ENCODE peak calls at places on chromosomes 3 and 15, in five cellular contexts. O, Y, Z, U and I are unnamed samples.

GRCh38 chr3:179026636-179027035 is 45.0 kb downstream of the ZMAT3 start:
- DNase-seq in Y (peak), O (no peak), Z (no peak), U (peak), I (no peak)

GRCh38 chr3:126338796-126339241 is 18.4 kb downstream of the KLF15 start:
- DNase-seq in Y (no peak), Z (no peak), U (no peak), O (peak), I (no peak)

GRCh38 chr3:71532639-71533395 is 50.7 kb downstream of the FOXP1 start:
- DNase-seq in Y (peak), Z (no peak), O (no peak), U (peak), I (no peak)

GRCh38 chr3:45480218-45480617 is 91.8 kb downstream of the LARS2 start:
- DNase-seq in Z (no peak), O (no peak), Y (no peak), U (no peak), I (no peak)

GRCh38 chr3:194876403-194877165 is 190.9 kb downstream of the FAM43A start:
- DNase-seq in O (no peak), Y (no peak), Z (no peak), U (no peak), I (no peak)

GRCh38 chr3:95399580-95399979 is 1336.7 kb downstream of the NSUN3 start:
- DNase-seq in Z (no peak), Y (no peak), U (no peak), O (no peak), I (no peak)

GRCh38 chr3:55330355-55330754 is 156.8 kb downstream of the WNT5A start:
- DNase-seq in Z (peak), Y (peak), U (peak), O (no peak), I (peak)

GRCh38 chr3:58043933-58044332 is 35.7 kb downstream of the FLNB start:
- DNase-seq in U (no peak), O (no peak), Y (no peak), Z (no peak), I (no peak)

GRCh38 chr15:40085225-40085624 is 23.5 kb downstream of the BMF start:
- DNase-seq in U (peak), O (no peak), Y (no peak), Z (no peak), I (no peak)

GRCh38 chr3:98530676-98531075 is 1.1 kb upstream of the GPR15 start:
- DNase-seq in O (no peak), U (no peak), Z (no peak), Y (no peak), I (no peak)

GRCh38 chr15:45117327-45118130 is 3.4 kb downstream of the DUOXA2 start:
- DNase-seq in Y (no peak), Z (no peak), O (peak), U (no peak), I (no peak)

GRCh38 chr3:96430019-96430541 is 384.3 kb upstream of the EPHA6 start:
- DNase-seq in U (no peak), Y (peak), O (no peak), Z (no peak), I (no peak)

GRCh38 chr3:13011369-13012227 is 61.6 kb downstream of the IQSEC1 start:
- DNase-seq in U (no peak), Z (no peak), O (no peak), Y (no peak), I (no peak)

GRCh38 chr15:91254766-91255165 is 154.7 kb downstream of the SV2B start:
- DNase-seq in Z (no peak), U (no peak), O (no peak), Y (no peak), I (no peak)

GRCh38 chr3:71160800-71161546 is 422.6 kb downstream of the FOXP1 start:
- DNase-seq in Y (peak), O (no peak), U (no peak), Z (no peak), I (peak)

GRCh38 chr15:29364429-29365078 is 94.9 kb upstream of the NSMCE3 start:
- DNase-seq in O (no peak), U (peak), Z (peak), Y (peak), I (peak)

GRCh38 chr3:69671082-69671952 is 67.9 kb upstream of the MITF start:
- DNase-seq in Z (no peak), O (no peak), U (peak), Y (peak), I (peak)

GRCh38 chr15:49831206-49831965 is 210.5 kb downstream of the DTWD1 start:
- DNase-seq in Z (peak), Y (peak), O (no peak), U (peak), I (peak)

GRCh38 chr3:13286873-13287272 is 133.2 kb downstream of the NUP210 start:
- DNase-seq in Y (no peak), U (no peak), Z (no peak), O (no peak), I (no peak)

GRCh38 chr15:70507772-70508351 is 255.5 kb downstream of the UACA start:
- DNase-seq in U (peak), Z (no peak), Y (peak), O (no peak), I (no peak)

GRCh38 chr15:39438795-39439577 is 141.9 kb upstream of the THBS1 start:
- DNase-seq in Z (no peak), U (peak), O (no peak), Y (no peak), I (no peak)

GRCh38 chr15:57640935-57641682 is 49.4 kb downstream of the MYZAP start:
- DNase-seq in Y (peak), U (peak), O (no peak), Z (peak), I (no peak)

GRCh38 chr15:88256261-88257230 is at the start of gene NTRK3:
- DNase-seq in U (peak), Z (no peak), O (no peak), Y (no peak), I (no peak)
- TF ChIP-seq CTCF in U (no peak), Z (no peak), O (no peak), Y (no peak), I (no peak)

GRCh38 chr15:72229076-72229946 is 1.7 kb downstream of the PKM start:
- DNase-seq in U (peak), Z (no peak), O (no peak), Y (peak), I (no peak)

GRCh38 chr15:72230197-72231065 is 559 bp downstream of the PKM start:
- DNase-seq in Y (peak), U (peak), Z (peak), O (peak), I (peak)

GRCh38 chr15:72229947-72230196 is 1.1 kb downstream of the PKM start:
- DNase-seq in O (no peak), Z (no peak), Y (no peak), U (no peak), I (no peak)

GRCh38 chr15:72227192-72227586 is 3.8 kb downstream of the PKM start:
- DNase-seq in Y (peak), Z (peak), U (peak), O (no peak), I (peak)

DNA sequence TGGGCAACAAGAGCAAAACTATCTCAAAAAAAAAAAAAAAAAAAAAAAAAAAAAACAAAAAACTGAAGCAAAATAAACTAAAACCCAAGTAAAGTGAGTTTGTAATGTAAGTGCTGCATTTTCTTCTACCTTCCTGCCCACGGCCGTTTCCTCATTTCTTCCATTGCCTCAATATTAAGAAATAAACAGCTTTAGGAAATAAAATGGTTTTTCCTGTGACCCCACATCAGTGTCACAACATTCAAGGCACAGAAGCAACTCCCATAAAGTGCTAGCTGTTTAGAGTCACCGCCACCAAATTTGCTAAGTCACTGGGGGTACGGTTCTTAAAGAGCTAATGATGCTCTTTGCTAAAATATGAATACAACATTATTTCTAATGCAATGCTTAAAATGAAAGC is 3.3 kb downstream of the PKM start:
- DNase-seq in U (no peak), Y (peak), O (no peak), Z (no peak), I (no peak)
- H3K4me3 ChIP-seq in U (peak), Y (peak), O (peak), Z (peak), I (peak)

GRCh38 chr3:155356594-155357370 is 63.3 kb upstream of the STRIT1 start:
- DNase-seq in O (no peak), Y (no peak), U (no peak), Z (no peak), I (no peak)
- TF ChIP-seq CTCF in O (no peak), Y (peak), U (peak), Z (peak), I (peak)

GRCh38 chr3:27079427-27080105 is 289.6 kb downstream of the NEK10 start:
- DNase-seq in O (no peak), Z (peak), U (peak), Y (peak), I (no peak)
- H3K4me3 ChIP-seq in O (no peak), Z (no peak), U (no peak), Y (no peak), I (no peak)

GRCh38 chr15:95699578-95699977 is 630.9 kb upstream of the NR2F2 start:
- DNase-seq in Z (no peak), Y (no peak), O (no peak), U (no peak), I (no peak)

GRCh38 chr15:95701410-95701809 is 629.1 kb upstream of the NR2F2 start:
- DNase-seq in Y (no peak), O (no peak), Z (no peak), U (no peak), I (no peak)

GRCh38 chr15:95693917-95694316 is 636.6 kb upstream of the NR2F2 start:
- DNase-seq in O (no peak), Z (no peak), Y (peak), U (no peak), I (no peak)

GRCh38 chr15:95698230-95698629 is 632.3 kb upstream of the NR2F2 start:
- DNase-seq in U (no peak), Y (no peak), O (no peak), Z (no peak), I (no peak)

DNA sequence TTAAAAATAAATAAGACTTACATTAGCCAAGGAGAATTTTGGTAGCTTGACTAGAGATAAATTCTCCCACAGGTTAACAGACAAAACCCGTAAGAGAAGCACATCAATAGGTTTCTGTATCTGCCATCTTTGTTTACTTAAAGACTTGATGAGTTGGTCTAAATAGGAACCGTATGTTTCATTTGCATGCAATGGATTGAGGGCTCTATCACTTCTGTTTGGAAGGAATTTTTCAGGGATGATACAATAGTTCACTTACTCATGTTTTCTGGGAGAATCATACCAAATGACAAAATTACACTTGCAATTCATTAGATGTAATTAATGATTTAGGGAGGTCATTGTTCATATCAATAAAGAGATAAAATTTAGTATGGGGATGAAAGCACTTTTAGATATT is 631.5 kb upstream of the NR2F2 start:
- DNase-seq in O (no peak), Y (no peak), U (no peak), Z (no peak), I (no peak)
- TF ChIP-seq CTCF in O (no peak), Y (no peak), U (no peak), Z (no peak), I (no peak)

GRCh38 chr3:31955581-31955980 is 25.5 kb downstream of the OSBPL10 start:
- DNase-seq in U (no peak), Y (no peak), O (no peak), Z (no peak), I (no peak)

GRCh38 chr3:31960793-31961431 is 20.1 kb downstream of the OSBPL10 start:
- DNase-seq in Y (peak), O (no peak), U (peak), Z (no peak), I (no peak)

GRCh38 chr3:31959951-31960792 is 20.9 kb downstream of the OSBPL10 start:
- DNase-seq in Z (no peak), Y (peak), O (no peak), U (peak), I (no peak)

GRCh38 chr3:31957106-31957505 is 24.0 kb downstream of the OSBPL10 start:
- DNase-seq in Y (peak), O (no peak), Z (no peak), U (no peak), I (no peak)

GRCh38 chr3:31958721-31959152 is 22.3 kb downstream of the OSBPL10 start:
- DNase-seq in O (no peak), Z (no peak), Y (no peak), U (no peak), I (no peak)
- H3K4me3 ChIP-seq in O (no peak), Z (no peak), Y (no peak), U (no peak), I (no peak)

GRCh38 chr3:170424879-170425278 is 6.2 kb downstream of the CLDN11 start:
- DNase-seq in Y (peak), U (peak), Z (no peak), O (no peak), I (no peak)

GRCh38 chr3:170423001-170423615 is 4.4 kb downstream of the CLDN11 start:
- DNase-seq in U (no peak), O (no peak), Z (no peak), Y (no peak), I (no peak)

GRCh38 chr3:170428095-170428494 is 9.4 kb downstream of the CLDN11 start:
- DNase-seq in U (no peak), O (no peak), Y (no peak), Z (no peak), I (no peak)

GRCh38 chr3:170426240-170426797 is 7.7 kb downstream of the CLDN11 start:
- DNase-seq in U (peak), Z (no peak), O (no peak), Y (no peak), I (peak)

DNA sequence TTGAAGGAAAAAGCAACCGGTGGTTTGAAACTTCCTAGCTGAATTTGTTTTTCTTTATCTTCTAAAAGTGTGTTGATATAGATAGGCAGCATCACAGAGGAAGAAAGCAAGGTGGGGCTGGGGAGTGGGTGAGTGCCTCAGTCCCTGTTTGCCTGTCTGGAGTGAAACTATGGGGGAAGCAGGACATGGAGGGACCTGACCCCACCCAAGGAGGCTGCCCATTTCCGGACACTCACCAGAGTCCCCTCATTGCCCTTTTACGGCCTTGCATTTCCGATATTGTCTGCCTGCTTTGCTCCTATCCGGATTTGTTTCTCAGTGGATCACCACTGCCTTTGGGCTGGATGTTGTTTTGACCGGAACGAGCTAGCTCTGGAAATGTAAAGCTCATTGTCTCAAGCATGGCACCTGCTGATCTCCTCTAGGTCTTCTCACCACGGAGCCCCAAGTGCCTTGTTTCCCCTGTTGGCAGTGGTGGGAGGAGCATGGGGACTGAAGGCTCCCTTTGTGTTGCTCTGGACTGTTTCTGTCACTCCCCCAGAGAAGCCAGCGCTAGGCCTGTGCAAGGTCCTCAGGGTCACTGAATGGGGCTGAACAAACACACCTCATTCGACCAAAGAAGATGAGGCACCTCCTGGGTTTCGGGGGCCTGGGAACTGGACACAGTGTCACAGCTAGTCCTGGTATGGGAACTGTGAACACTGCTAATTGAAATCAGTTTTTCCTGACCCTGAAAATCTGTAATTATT is 7.0 kb downstream of the CLDN11 start:
- DNase-seq in O (no peak), U (no peak), Z (no peak), Y (no peak), I (no peak)
- TF ChIP-seq CTCF in O (no peak), U (no peak), Z (no peak), Y (no peak), I (no peak)

DNA sequence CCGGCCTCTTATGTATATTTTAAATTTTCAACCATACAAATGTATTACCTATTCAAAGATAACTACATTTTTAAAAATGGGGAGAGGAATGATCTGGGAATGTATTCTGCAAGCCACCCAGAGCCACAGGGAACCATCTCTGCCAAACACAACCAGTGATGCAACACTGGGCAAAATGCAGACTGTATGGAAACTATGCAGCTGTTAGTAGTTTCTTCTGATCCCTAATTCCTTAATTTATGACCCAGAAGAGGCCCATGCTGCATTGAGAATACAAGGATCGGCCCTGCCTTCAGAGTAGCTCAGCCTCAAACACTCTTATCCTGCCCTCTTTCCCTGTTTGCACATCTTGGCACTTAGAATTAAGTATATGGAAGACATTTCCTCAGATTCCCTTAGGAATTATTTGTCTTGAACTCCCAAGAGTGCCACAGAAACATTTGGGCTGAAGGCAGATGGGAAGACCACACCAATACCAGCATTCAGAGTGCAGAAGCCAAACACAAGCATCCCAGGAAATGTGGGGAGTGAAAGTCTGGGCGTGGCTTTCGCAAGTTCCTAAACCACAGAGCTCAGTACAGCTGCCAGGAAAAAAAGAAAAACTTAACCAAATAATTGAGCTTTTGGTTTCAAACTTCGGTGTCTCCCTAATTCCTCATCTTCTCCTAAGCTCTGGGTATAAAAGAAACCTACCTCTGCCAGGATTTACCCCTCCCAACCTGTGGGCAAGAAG is 5.3 kb downstream of the SNUPN start:
- DNase-seq in Y (peak), U (peak), O (no peak), Z (no peak), I (no peak)
- H3K4me3 ChIP-seq in Y (peak), U (no peak), O (no peak), Z (no peak), I (peak)

DNA sequence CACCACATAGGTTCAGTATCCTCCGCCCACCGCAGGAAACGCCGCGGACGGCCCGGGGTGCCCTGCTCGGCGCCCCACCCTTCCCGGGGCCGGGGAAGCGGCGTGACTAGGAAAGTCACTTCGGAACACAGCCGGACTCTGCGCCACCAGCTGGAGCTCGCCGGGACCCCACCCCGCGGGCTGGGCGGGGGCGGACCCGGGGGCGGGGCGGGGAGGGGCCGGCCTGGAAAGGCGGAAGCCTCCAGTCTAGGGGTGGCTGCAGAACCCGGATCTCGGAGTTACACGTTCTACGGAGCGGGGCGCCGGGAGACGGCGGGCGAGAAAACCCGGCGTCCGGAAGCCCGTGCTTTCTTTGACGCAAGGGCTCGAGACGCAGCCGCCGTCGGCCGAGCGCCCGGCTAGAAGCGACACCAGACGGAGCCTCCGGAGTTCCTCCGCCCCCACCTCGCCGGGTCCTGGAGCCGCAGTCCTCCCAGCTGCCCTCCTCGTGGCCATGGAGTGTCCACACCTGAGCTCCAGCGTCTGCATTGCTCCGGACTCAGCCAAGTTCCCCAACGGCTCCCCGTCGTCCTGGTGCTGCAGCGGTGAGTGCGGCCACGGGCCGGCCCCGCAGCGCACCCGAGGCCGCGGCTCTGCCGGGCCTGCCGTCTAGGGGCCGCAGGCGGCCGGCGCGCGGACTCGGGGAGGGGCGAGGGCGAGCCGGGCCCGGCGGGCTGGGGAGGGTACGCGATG is at the start of gene USP3:
- DNase-seq in O (peak), Z (peak), U (peak), Y (peak), I (peak)
- TF ChIP-seq CTCF in O (peak), Z (peak), U (no peak), Y (peak), I (peak)

GRCh38 chr3:153399636-153400035 is 237.6 kb downstream of the RAP2B start:
- DNase-seq in Y (no peak), O (no peak), Z (no peak), U (no peak), I (no peak)
- H3K4me3 ChIP-seq in Y (no peak), O (no peak), Z (no peak), U (no peak), I (no peak)